ENCODE peak calls at places on chromosomes 2 and 18, in eight cellular contexts. M, P, Q, H, W, U, O and N are unnamed samples.

GRCh38 chr2:121519732-121520640 is 10.7 kb upstream of the RNU4ATAC start:
- DNase-seq in M (no peak), P (no peak), Q (no peak), H (no peak), W (no peak), U (no peak), O (no peak), N (no peak)

GRCh38 chr18:5546660-5547059 is 2.9 kb upstream of the EPB41L3 start:
- DNase-seq in M (no peak), P (peak; percentile 66), Q (no peak), H (no peak), W (no peak), U (no peak), O (no peak), N (no peak)

GRCh38 chr2:215914067-215914776 is 99.1 kb downstream of the MREG start:
- DNase-seq in M (no peak), P (no peak), Q (no peak), H (no peak), W (no peak), U (no peak), O (no peak), N (no peak)

GRCh38 chr2:62149708-62150107 is 46.2 kb upstream of the B3GNT2 start:
- DNase-seq in M (no peak), P (peak; percentile 38), Q (no peak), H (no peak), W (no peak), U (no peak), O (no peak), N (no peak)

GRCh38 chr18:28905509-28905908 is 728.6 kb upstream of the CDH2 start:
- DNase-seq in M (no peak), P (no peak), Q (no peak), H (no peak), W (no peak), U (no peak), O (no peak), N (no peak)

GRCh38 chr2:286774-287392 is 1.0 kb downstream of the ALKAL2 start:
- DNase-seq in M (no peak), P (peak; percentile 69), Q (no peak), H (no peak), W (no peak), U (no peak), O (peak; percentile 28), N (no peak)

GRCh38 chr2:81714817-81715216 is 1410.3 kb upstream of the LRRTM1 start:
- DNase-seq in M (no peak), P (no peak), Q (no peak), H (no peak), W (no peak), U (no peak), O (no peak), N (no peak)

GRCh38 chr2:205297368-205297767 is 384.9 kb upstream of the NRP2 start:
- DNase-seq in M (no peak), P (no peak), Q (no peak), H (no peak), W (no peak), U (no peak), O (no peak), N (no peak)

GRCh38 chr18:63603772-63604171 is 16.6 kb downstream of the SERPINB13 start:
- DNase-seq in M (no peak), P (no peak), Q (no peak), H (no peak), W (no peak), U (no peak), O (no peak), N (no peak)

DNA sequence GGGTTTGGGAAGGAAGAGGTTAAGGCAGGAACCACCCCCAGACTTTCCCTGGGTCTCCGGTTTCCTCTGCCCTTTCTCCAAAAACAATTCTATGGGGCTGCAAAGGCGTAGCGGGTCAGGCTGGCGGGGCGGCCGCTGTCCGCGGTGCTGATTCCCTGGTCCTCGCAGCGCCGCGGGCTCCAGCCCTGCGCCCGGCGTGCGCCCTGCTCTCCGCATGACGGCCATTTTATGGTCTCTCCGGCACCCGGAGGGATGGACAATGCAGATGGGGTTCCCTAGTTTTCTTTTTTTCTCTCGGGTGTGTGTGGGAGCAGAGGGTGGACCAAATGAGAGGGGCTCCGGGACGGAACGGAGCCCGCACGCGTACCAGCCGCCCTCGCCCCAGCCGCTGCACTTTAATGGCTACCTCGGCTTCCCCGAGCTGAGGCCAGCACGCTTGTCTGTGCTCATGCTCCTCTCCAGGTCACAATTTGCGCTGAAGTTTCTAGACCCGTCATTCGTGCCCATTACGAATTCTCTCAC is 1.6 kb downstream of the ST8SIA3 start:
- DNase-seq in M (peak; percentile 25), P (peak; percentile 55), Q (no peak), H (no peak), W (no peak), U (peak; percentile 23), O (no peak), N (no peak)
- H3K4me3 ChIP-seq in M (no peak overlapping the region), P (no peak overlapping the region), Q (no peak overlapping the region), H (no peak overlapping the region), W (no peak overlapping the region), U (no peak overlapping the region), O (no peak overlapping the region), N (no peak overlapping the region)

DNA sequence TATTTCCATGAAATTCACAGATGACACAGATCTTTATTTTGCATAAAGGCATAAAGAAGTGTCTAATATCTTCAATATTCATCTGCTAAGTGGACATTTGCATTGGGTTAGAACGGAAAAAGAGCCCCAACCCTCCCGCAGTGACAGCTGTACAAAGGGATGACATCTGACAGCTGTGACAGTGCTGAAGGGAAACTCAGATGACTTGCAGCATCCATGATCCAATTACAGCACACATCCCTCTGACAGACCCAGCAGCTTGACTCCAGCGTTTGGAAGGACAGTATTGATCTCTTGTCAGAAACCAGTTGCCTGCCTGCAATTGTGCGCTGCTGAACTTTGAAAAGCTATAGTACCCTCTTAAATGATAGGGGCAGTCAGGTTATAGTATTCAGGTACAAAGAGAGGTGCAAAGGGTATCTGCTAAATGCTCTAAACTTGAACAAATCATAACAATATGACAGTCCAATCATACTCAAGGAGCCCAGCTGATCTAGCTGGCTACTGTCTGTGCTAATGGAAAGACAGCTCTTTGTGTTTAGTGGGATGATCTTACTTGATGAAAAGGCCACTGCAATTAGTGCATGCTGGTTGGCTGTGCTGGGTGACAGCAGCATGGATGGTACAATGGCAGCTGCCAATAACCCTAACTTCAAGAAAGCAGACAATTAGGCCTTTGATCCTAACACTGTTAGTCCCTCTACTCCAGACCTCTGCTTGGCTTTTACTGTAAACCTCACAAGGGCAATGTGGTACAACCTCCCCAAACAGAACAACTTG is 599.2 kb downstream of the NR4A2 start:
- DNase-seq in M (no peak), P (no peak), Q (no peak), H (no peak), W (no peak), U (no peak), O (no peak), N (no peak)
- H3K27ac ChIP-seq in M (no peak overlapping the region), P (no peak overlapping the region), Q (no peak overlapping the region), H (no peak overlapping the region), W (no peak overlapping the region), U (no peak overlapping the region), O (no peak overlapping the region), N (no peak overlapping the region)

GRCh38 chr18:13868501-13869271 is 44.7 kb downstream of the MC5R start:
- DNase-seq in M (no peak), P (no peak), Q (no peak), H (no peak), W (no peak), U (no peak), O (no peak), N (no peak)
- H3K27me3 ChIP-seq in M (peaks cover 21% of the 10 kb centered on the region), P (peaks cover 18% of the 10 kb centered on the region), Q (peaks cover 69% of the 10 kb centered on the region), H (no peaks in the 10 kb centered on the region), W (peaks cover 21% of the 10 kb centered on the region), U (peaks cover 5% of the 10 kb centered on the region), O (no peaks in the 10 kb centered on the region), N (no peaks in the 10 kb centered on the region)

GRCh38 chr2:195498176-195498575 is 158.8 kb upstream of the SLC39A10 start:
- DNase-seq in M (no peak), P (peak; percentile 69), Q (peak; percentile 65), H (no peak), W (no peak), U (peak; percentile 48), O (no peak), N (peak; percentile 57)
- H3K4me3 ChIP-seq in M (no peak overlapping the region), P (no peak overlapping the region), Q (no peak overlapping the region), H (no peak overlapping the region), W (no peak overlapping the region), U (no peak overlapping the region), O (no peak overlapping the region), N (no peak overlapping the region)

GRCh38 chr2:28435796-28436425 is 43.3 kb downstream of the FOSL2 start:
- DNase-seq in M (no peak), P (no peak), Q (no peak), H (no peak), W (no peak), U (peak; percentile 68), O (no peak), N (no peak)
- H3K27ac ChIP-seq in M (no peak overlapping the region), P (no peak overlapping the region), Q (no peak overlapping the region), H (no peak overlapping the region), W (no peak overlapping the region), U (peak overlapping the region; percentile 90), O (no peak overlapping the region), N (no peak overlapping the region)

GRCh38 chr2:222291485-222291841 is 7.3 kb downstream of the PAX3 start:
- DNase-seq in M (no peak), P (no peak), Q (no peak), H (no peak), W (no peak), U (no peak), O (no peak), N (no peak)
- H3K27me3 ChIP-seq in M (peaks cover 100% of the 10 kb centered on the region), P (peaks cover 94% of the 10 kb centered on the region), Q (peaks cover 100% of the 10 kb centered on the region), H (peaks cover 59% of the 10 kb centered on the region), W (peaks cover 97% of the 10 kb centered on the region), U (peaks cover 91% of the 10 kb centered on the region), O (peaks cover 22% of the 10 kb centered on the region), N (no peaks in the 10 kb centered on the region)

GRCh38 chr2:141015339-141016047 is 1115.3 kb downstream of the LRP1B start:
- DNase-seq in M (peak; percentile 46), P (no peak), Q (no peak), H (no peak), W (no peak), U (no peak), O (no peak), N (no peak)
- H3K4me3 ChIP-seq in M (no peak overlapping the region), P (no peak overlapping the region), Q (no peak overlapping the region), H (no peak overlapping the region), W (no peak overlapping the region), U (no peak overlapping the region), O (no peak overlapping the region), N (no peak overlapping the region)